ENCODE peak calls at places on chromosomes 12 and 14, in nine cellular contexts. F, Q, Y, S, V, K, N, R and D are unnamed samples.

GRCh38 chr14:58899317-58899713 is 261.6 kb downstream of the DACT1 start:
- DNase-seq in Q (peak), F (peak), S (peak), R (peak), Y (no peak), N (peak), V (no peak), K (peak), D (peak)

GRCh38 chr14:100546051-100546443 is 41.2 kb downstream of the BEGAIN start:
- DNase-seq in F (no peak), Q (no peak), N (peak), K (no peak), R (no peak), S (no peak), Y (no peak), V (no peak), D (no peak)

GRCh38 chr12:124004233-124004875 is 31.3 kb downstream of the ZNF664 start:
- DNase-seq in S (no peak), Q (no peak), N (no peak), Y (no peak), F (peak), R (no peak), V (no peak), K (no peak), D (no peak)

GRCh38 chr12:632102-632696 is 31.0 kb downstream of the NINJ2 start:
- DNase-seq in Y (no peak), V (no peak), R (peak), K (peak), F (peak), N (peak), Q (peak), S (peak), D (peak)

GRCh38 chr12:71877335-71878121 is 38.0 kb downstream of the TBC1D15 start:
- DNase-seq in Y (no peak), S (no peak), K (no peak), N (no peak), V (no peak), Q (no peak), F (no peak), R (no peak), D (no peak)

GRCh38 chr14:33839193-33840076 is 111.4 kb downstream of the EGLN3 start:
- DNase-seq in S (no peak), Q (peak), V (peak), F (peak), R (peak), N (peak), K (peak), Y (peak), D (peak)

GRCh38 chr12:123983822-123984485 is 10.9 kb downstream of the ZNF664 start:
- DNase-seq in S (peak), F (peak), R (peak), Y (peak), Q (peak), V (peak), N (peak), K (peak), D (peak)

GRCh38 chr12:94704452-94704871 is 54.1 kb upstream of the TMCC3 start:
- DNase-seq in S (peak), V (no peak), Y (no peak), Q (peak), K (peak), F (peak), R (peak), N (peak), D (peak)

GRCh38 chr14:58428011-58428807 is 690 bp downstream of the KIAA0586 start:
- DNase-seq in K (peak), F (peak), S (peak), V (peak), Y (no peak), N (peak), R (peak), Q (peak), D (peak)

GRCh38 chr14:79732911-79733310 is 478.4 kb downstream of the DIO2 start:
- DNase-seq in F (peak), N (peak), Y (no peak), Q (peak), R (peak), V (no peak), K (peak), S (peak), D (peak)

GRCh38 chr12:112275836-112276235 is 106.4 kb downstream of the HECTD4 start:
- DNase-seq in R (no peak), S (no peak), F (no peak), Q (no peak), Y (no peak), K (no peak), N (no peak), V (no peak), D (no peak)

GRCh38 chr14:99716850-99717681 is 33.0 kb downstream of the CYP46A1 start:
- DNase-seq in S (no peak), Y (peak), V (no peak), Q (no peak), F (no peak), R (no peak), N (no peak), K (no peak), D (no peak)

GRCh38 chr12:107461222-107461980 is 224.2 kb upstream of the PWP1 start:
- DNase-seq in V (no peak), R (peak), Q (peak), Y (no peak), K (peak), F (peak), S (peak), N (peak), D (peak)

GRCh38 chr14:25396128-25396527 is 346.2 kb upstream of the STXBP6 start:
- DNase-seq in S (no peak), K (peak), Y (no peak), R (peak), Q (no peak), N (no peak), F (no peak), V (no peak), D (no peak)

DNA sequence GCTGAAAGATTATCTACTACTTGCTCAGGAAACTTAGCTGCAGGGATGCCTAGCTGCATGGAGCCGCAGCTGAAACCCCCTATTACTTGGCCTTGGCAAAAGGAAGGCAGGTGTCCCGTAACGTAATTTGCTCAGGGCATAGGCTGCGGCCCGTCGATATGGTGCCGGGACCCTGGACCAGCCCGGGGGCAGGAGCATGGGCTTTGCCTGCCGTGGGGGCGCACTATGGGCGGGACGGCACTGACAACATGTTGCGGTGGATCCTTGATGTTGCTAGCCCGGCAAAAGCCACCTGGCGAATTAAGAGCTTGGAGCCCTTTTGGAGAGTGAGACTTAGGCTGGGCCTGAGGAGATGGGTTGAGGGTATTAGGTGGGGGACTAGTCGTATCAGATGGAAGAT is 1551.2 kb downstream of the AACS start:
- DNase-seq in F (no peak), Q (no peak), S (no peak), K (no peak), R (no peak), V (no peak), Y (no peak), N (no peak), D (no peak)
- TF ChIP-seq CTCF in F (no peak), Q (no peak), S (no peak), K (no peak), R (no peak), V (no peak), Y (no peak), N (no peak), D (no peak)

GRCh38 chr12:91382081-91382543 is 199.5 kb upstream of the DCN start:
- DNase-seq in R (peak), V (peak), Q (peak), N (peak), Y (peak), S (peak), K (peak), F (peak), D (peak)
- H3K4me3 ChIP-seq in R (peak), V (no peak), Q (peak), N (peak), Y (no peak), S (peak), K (peak), F (peak), D (peak)

GRCh38 chr14:75591331-75591946 is 13.0 kb downstream of the FLVCR2 start:
- DNase-seq in K (no peak), S (no peak), F (no peak), V (no peak), Y (no peak), R (no peak), N (no peak), Q (no peak), D (no peak)
- TF ChIP-seq CTCF in K (no peak), S (no peak), F (no peak), V (no peak), Y (no peak), R (no peak), N (no peak), Q (no peak), D (no peak)

GRCh38 chr14:31419179-31420012 is 954 bp downstream of the HEATR5A start:
- DNase-seq in Y (no peak), Q (peak), R (peak), K (peak), S (no peak), F (peak), N (peak), V (no peak), D (peak)

GRCh38 chr14:31420013-31420318 is 384 bp downstream of the HEATR5A start:
- DNase-seq in N (no peak), Y (peak), S (no peak), Q (no peak), R (no peak), K (no peak), V (no peak), F (no peak), D (no peak)

GRCh38 chr14:31420319-31421081 is at the start of gene HEATR5A:
- DNase-seq in Q (peak), R (peak), N (peak), Y (peak), K (peak), V (peak), F (peak), S (peak), D (peak)

GRCh38 chr14:31421200-31421599 is 850 bp upstream of the HEATR5A start:
- DNase-seq in S (no peak), K (no peak), N (no peak), R (no peak), Q (no peak), Y (no peak), V (no peak), F (no peak), D (no peak)

DNA sequence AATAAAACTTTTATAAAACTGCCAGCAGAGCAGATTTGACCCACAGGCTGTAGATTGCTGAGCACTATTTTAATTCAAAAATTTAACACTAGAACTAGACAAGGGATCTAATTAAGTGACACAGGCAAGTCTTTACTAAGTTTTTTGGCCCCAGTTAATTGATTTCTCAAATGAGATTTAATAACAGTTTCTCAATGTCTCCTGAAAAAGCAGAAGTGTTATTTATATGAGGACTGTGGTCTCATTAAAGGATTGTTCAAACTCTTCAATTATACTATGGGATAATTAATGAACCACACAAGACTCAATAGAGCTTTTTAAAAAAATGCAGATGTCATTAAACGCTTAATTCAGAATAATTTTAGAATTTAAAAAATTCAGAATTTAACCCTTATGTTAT is 1.9 kb downstream of the HEATR5A start:
- DNase-seq in V (no peak), N (no peak), F (no peak), Y (no peak), Q (no peak), R (no peak), K (no peak), S (no peak), D (no peak)
- H3K4me3 ChIP-seq in V (no peak), N (no peak), F (peak), Y (no peak), Q (peak), R (peak), K (peak), S (no peak), D (no peak)

DNA sequence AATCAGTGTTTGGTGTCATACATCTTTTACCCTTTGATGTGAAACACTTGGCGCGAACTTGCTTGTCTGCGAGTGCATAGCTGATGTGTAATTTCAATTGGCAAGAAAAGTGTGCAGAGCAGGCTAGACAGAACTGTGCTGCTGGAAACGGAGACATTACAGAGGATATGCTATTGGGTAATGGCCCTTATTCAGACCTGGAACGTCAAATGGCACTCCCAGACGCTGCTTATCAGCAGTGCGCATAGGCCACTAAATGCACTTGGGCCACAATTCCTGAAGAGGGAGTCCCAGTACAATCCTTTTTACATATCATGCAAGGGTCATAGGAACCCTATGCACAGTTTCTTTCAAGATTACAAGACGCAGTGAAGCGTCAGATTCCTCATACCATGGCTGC is 15.7 kb upstream of the SLC10A1 start:
- DNase-seq in R (no peak), K (no peak), N (peak), Y (no peak), F (no peak), S (no peak), Q (no peak), V (no peak), D (no peak)
- TF ChIP-seq CTCF in R (no peak), K (no peak), N (no peak), Y (no peak), F (no peak), S (no peak), Q (no peak), V (peak), D (no peak)

DNA sequence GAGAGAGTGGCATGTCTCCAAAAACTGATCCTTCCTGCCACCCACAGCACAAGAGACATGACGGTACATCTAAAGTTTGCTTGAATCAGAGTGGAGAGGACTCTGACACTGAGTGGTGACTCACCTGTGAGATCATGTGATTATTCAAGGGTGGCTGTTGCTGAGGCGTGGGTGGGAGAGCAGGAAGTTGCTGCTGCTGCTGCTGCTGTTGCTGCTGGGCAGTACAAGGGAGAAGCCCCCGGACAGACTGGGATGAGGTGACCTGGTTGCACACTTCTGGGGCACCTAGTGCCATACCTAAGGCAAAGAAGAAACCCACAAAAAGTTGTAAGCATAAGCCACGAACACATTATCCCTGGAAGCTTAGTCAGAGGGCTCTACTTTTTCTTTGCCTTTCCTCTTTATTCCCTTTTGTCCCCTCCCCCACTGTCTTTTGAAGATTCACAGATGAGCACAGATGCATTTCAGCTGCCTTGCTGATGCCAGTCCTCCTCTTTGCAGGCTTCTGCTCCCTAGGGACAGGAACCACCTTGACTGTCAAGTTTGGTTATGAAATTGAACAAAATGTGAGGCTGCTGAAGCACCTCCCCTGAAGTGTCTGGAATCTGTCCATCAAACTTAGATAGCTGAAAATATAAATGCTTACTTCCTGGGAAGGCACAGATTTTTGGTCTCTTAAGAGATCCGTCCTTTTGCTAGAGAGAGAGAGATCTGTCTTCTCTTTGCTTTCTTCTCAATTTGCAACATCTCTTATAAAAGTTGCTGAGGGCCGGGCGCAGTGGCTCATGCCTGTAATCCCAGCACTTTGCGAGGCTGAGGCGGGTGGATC is 29.5 kb upstream of the STAC3 start:
- DNase-seq in K (peak), N (peak), S (peak), R (peak), F (peak), V (peak), Y (peak), Q (peak), D (peak)
- H3K4me3 ChIP-seq in K (no peak), N (peak), S (no peak), R (no peak), F (no peak), V (peak), Y (no peak), Q (no peak), D (no peak)

DNA sequence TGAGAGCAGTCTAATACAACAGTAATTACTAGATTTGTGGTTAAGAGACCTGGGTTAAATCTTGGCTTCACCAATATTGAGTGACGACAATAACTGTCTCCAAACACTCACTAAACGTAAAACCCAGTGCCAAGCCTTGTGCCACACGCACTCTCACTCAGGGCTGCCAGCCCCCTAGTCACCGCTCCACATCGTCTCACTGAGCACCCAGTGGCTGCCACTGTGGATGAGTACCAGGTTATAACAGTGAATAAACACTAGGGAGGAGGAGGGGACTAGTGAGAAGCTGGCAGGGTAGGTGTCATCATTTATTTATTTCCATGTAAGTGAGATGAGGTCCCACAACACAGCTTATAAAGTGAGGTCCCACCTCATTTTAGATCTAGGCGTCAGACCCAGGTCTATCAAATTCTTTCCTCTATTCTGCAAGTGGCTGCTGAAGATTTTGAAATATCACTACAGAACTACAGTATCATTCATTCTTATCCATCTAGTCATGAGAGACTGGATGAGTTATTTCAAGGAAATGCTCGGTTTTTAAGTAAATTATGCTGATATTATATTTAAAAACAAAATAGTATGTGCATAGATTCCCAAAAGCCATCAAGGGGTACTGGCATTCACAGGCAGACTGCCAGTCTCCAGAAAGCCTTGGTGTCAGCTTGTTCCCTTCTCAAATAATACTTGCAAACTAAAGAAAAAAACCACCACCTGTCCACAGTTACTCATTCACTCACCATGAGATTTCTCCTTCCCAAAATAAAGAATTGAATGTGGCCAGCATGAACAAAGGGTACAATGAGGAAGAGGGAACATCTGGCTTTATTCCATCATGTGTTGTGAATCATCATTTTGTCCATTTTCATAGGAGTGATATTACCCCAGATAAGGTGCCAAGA is 84.0 kb downstream of the PTPN21 start:
- DNase-seq in Y (no peak), N (no peak), V (no peak), R (peak), Q (peak), K (peak), F (peak), S (no peak), D (peak)
- TF ChIP-seq CTCF in Y (no peak), N (no peak), V (no peak), R (no peak), Q (no peak), K (no peak), F (no peak), S (no peak), D (no peak)

DNA sequence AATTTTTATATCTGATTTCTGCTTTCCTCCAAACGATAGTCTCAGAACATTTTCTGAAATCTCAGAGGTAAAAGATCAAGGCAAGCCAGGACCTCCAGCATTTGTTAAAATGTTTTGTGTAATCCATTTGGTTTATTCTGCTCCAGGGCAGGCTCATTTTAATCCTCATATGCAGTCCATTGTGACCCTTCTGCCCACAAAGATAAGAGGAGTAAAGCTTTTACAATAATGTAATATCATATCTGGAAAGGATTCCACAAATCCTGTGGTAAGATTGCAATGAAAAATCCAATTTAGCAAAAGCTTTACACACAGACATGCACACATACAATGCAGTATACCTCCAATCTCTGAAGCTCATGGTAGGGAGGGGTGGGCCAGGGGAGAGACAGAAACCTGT is 55.3 kb upstream of the KCNH5 start:
- DNase-seq in S (no peak), Y (no peak), K (no peak), N (no peak), V (no peak), Q (no peak), R (no peak), F (no peak), D (no peak)
- H3K4me3 ChIP-seq in S (no peak), Y (no peak), K (no peak), N (no peak), V (no peak), Q (no peak), R (no peak), F (no peak), D (no peak)

GRCh38 chr12:62210422-62210821 is 49.8 kb upstream of the USP15 start:
- DNase-seq in V (peak), K (peak), S (peak), R (peak), F (peak), N (peak), Y (peak), Q (peak), D (peak)
- TF ChIP-seq CTCF in V (peak), K (peak), S (peak), R (peak), F (peak), N (peak), Y (peak), Q (peak), D (peak)